ENCODE peak calls at places on chromosome 5, in eight cellular contexts. One of them, this sample, is unnamed. For H3K27me3, the result is how much of the 10 kb centered on the place peaks cover.

GRCh38 chr5:130526708-130527107 is 622.4 kb downstream of the CHSY3 start:
- DNase-seq in transverse colon: no peak
- DNase-seq in stomach: no peak
- DNase-seq in esophagus muscularis mucosa: no peak
- DNase-seq in sigmoid colon: no peak
- DNase-seq in prostate gland: no peak
- DNase-seq in adrenal gland: no peak
- DNase-seq in heart left ventricle: no peak
- DNase-seq in this sample: no peak

GRCh38 chr5:90221947-90222346 is 187.6 kb downstream of the CETN3 start:
- DNase-seq in transverse colon: no peak
- DNase-seq in stomach: no peak
- DNase-seq in esophagus muscularis mucosa: no peak
- DNase-seq in sigmoid colon: no peak
- DNase-seq in prostate gland: no peak
- DNase-seq in adrenal gland: no peak
- DNase-seq in heart left ventricle: no peak
- DNase-seq in this sample: no peak

GRCh38 chr5:161183559-161183958 is 331.5 kb upstream of the ATP10B start:
- DNase-seq in transverse colon: no peak
- DNase-seq in stomach: no peak
- DNase-seq in esophagus muscularis mucosa: no peak
- DNase-seq in sigmoid colon: no peak
- DNase-seq in prostate gland: no peak
- DNase-seq in adrenal gland: no peak
- DNase-seq in heart left ventricle: no peak
- DNase-seq in this sample: no peak

GRCh38 chr5:43037929-43038510 is 2.1 kb downstream of the ANXA2R start:
- DNase-seq in transverse colon: peak
- DNase-seq in stomach: no peak
- DNase-seq in esophagus muscularis mucosa: no peak
- DNase-seq in sigmoid colon: no peak
- DNase-seq in prostate gland: no peak
- DNase-seq in adrenal gland: no peak
- DNase-seq in heart left ventricle: peak
- DNase-seq in this sample: no peak

GRCh38 chr5:9544502-9545300 is 1.2 kb downstream of the SEMA5A start:
- DNase-seq in transverse colon: peak
- DNase-seq in stomach: peak
- DNase-seq in esophagus muscularis mucosa: no peak
- DNase-seq in sigmoid colon: peak
- DNase-seq in prostate gland: peak
- DNase-seq in adrenal gland: peak
- DNase-seq in heart left ventricle: peak
- DNase-seq in this sample: peak

GRCh38 chr5:179836225-179837019 is 15.7 kb downstream of the SQSTM1 start:
- DNase-seq in transverse colon: no peak
- DNase-seq in stomach: no peak
- DNase-seq in esophagus muscularis mucosa: no peak
- DNase-seq in sigmoid colon: peak
- DNase-seq in prostate gland: no peak
- DNase-seq in adrenal gland: peak
- DNase-seq in heart left ventricle: no peak
- DNase-seq in this sample: no peak

GRCh38 chr5:161535762-161536161 is 10.8 kb downstream of the GABRB2 start:
- DNase-seq in transverse colon: no peak
- DNase-seq in stomach: no peak
- DNase-seq in esophagus muscularis mucosa: no peak
- DNase-seq in sigmoid colon: no peak
- DNase-seq in prostate gland: no peak
- DNase-seq in adrenal gland: no peak
- DNase-seq in heart left ventricle: no peak
- DNase-seq in this sample: no peak

GRCh38 chr5:32092938-32093812 is 80.9 kb downstream of the GOLPH3 start:
- DNase-seq in transverse colon: peak
- DNase-seq in stomach: peak
- DNase-seq in esophagus muscularis mucosa: peak
- DNase-seq in sigmoid colon: peak
- DNase-seq in prostate gland: peak
- DNase-seq in adrenal gland: peak
- DNase-seq in heart left ventricle: peak
- DNase-seq in this sample: peak

GRCh38 chr5:141870226-141870625 is 8.0 kb downstream of the PCDH1 start:
- DNase-seq in transverse colon: peak
- DNase-seq in stomach: peak
- DNase-seq in esophagus muscularis mucosa: no peak
- DNase-seq in sigmoid colon: peak
- DNase-seq in prostate gland: no peak
- DNase-seq in adrenal gland: no peak
- DNase-seq in heart left ventricle: no peak
- DNase-seq in this sample: peak

GRCh38 chr5:141873933-141874261 is 4.3 kb downstream of the PCDH1 start:
- DNase-seq in transverse colon: no peak
- DNase-seq in stomach: no peak
- DNase-seq in esophagus muscularis mucosa: no peak
- DNase-seq in sigmoid colon: no peak
- DNase-seq in prostate gland: no peak
- DNase-seq in adrenal gland: no peak
- DNase-seq in heart left ventricle: no peak
- DNase-seq in this sample: no peak

GRCh38 chr5:141870871-141871270 is 7.3 kb downstream of the PCDH1 start:
- DNase-seq in transverse colon: peak
- DNase-seq in stomach: peak
- DNase-seq in esophagus muscularis mucosa: no peak
- DNase-seq in sigmoid colon: peak
- DNase-seq in prostate gland: no peak
- DNase-seq in adrenal gland: no peak
- DNase-seq in heart left ventricle: no peak
- DNase-seq in this sample: no peak

GRCh38 chr5:141872496-141873356 is 5.5 kb downstream of the PCDH1 start:
- DNase-seq in transverse colon: no peak
- DNase-seq in stomach: no peak
- DNase-seq in esophagus muscularis mucosa: no peak
- DNase-seq in sigmoid colon: no peak
- DNase-seq in prostate gland: no peak
- DNase-seq in adrenal gland: no peak
- DNase-seq in heart left ventricle: no peak
- DNase-seq in this sample: no peak

DNA sequence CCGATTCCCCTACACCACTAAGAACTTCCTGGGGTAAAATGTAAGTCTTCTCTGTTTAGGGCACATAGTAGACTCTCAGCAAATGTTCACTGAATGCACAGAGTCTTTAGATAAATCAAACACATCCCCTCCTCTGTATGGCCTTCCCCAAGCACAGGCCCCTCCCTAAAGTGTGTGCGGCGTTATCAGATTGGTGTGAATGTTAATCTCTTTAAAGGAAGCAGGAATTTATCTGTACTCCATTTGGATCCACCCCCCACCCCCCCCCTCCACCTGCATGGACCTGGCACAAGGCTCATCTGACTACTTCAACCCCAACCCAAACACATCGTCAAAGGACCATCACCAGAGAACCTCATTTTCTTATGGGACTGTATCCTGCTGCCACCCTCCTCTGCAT is 6.3 kb downstream of the PCDH1 start:
- DNase-seq in transverse colon: no peak
- DNase-seq in stomach: no peak
- DNase-seq in esophagus muscularis mucosa: no peak
- DNase-seq in sigmoid colon: no peak
- DNase-seq in prostate gland: no peak
- DNase-seq in adrenal gland: no peak
- DNase-seq in heart left ventricle: no peak
- DNase-seq in this sample: peak
- H3K27me3 ChIP-seq in transverse colon: under half
- H3K27me3 ChIP-seq in stomach: under half
- H3K27me3 ChIP-seq in esophagus muscularis mucosa: under half
- H3K27me3 ChIP-seq in sigmoid colon: half or more
- H3K27me3 ChIP-seq in prostate gland: under half
- H3K27me3 ChIP-seq in adrenal gland: under half
- H3K27me3 ChIP-seq in heart left ventricle: under half
- H3K27me3 ChIP-seq in this sample: under half

GRCh38 chr5:148830220-148830619 is 3.8 kb downstream of the ADRB2 start:
- DNase-seq in transverse colon: no peak
- DNase-seq in stomach: no peak
- DNase-seq in esophagus muscularis mucosa: no peak
- DNase-seq in sigmoid colon: no peak
- DNase-seq in prostate gland: no peak
- DNase-seq in adrenal gland: no peak
- DNase-seq in heart left ventricle: no peak
- DNase-seq in this sample: no peak

GRCh38 chr5:148827723-148828122 is 1.3 kb downstream of the ADRB2 start:
- DNase-seq in transverse colon: no peak
- DNase-seq in stomach: no peak
- DNase-seq in esophagus muscularis mucosa: no peak
- DNase-seq in sigmoid colon: no peak
- DNase-seq in prostate gland: no peak
- DNase-seq in adrenal gland: no peak
- DNase-seq in heart left ventricle: no peak
- DNase-seq in this sample: no peak

GRCh38 chr5:148829248-148829594 is 2.8 kb downstream of the ADRB2 start:
- DNase-seq in transverse colon: no peak
- DNase-seq in stomach: no peak
- DNase-seq in esophagus muscularis mucosa: no peak
- DNase-seq in sigmoid colon: no peak
- DNase-seq in prostate gland: no peak
- DNase-seq in adrenal gland: no peak
- DNase-seq in heart left ventricle: no peak
- DNase-seq in this sample: no peak

GRCh38 chr5:148829734-148830133 is 3.3 kb downstream of the ADRB2 start:
- DNase-seq in transverse colon: no peak
- DNase-seq in stomach: no peak
- DNase-seq in esophagus muscularis mucosa: no peak
- DNase-seq in sigmoid colon: no peak
- DNase-seq in prostate gland: no peak
- DNase-seq in adrenal gland: no peak
- DNase-seq in heart left ventricle: peak
- DNase-seq in this sample: no peak

DNA sequence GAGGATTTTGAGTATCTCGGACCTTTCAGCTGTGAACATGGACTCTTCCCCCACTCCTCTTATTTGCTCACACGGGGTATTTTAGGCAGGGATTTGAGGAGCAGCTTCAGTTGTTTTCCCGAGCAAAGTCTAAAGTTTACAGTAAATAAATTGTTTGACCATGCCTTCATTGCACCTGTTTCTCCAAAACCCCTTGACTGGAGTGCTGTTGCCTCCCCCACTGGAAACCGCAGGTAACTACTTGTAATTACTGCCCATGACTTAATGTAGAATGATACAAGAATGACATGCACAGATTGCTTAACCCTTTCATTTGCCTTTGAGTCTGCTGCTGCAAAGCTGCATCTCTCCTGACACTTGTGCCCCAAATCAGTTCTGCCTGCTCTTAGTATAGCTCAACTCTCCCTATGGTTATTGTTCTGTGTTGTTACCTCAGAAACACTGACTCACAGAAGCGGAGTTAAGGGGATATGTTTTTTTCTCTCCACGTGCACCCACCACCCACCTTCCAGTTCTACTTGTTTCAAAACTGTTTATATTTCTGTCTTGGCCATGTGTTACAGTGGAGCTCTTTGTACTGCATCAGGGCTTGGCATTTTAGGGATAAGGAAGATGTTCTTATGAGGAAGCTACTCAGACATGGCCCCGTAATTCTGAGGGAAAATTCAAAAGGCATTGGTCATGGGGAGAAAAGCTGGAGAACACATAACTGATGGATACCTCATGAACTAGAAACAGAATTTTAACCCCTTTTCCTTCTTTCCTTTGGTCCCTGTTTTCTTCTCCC is 2.2 kb downstream of the ADRB2 start:
- DNase-seq in transverse colon: no peak
- DNase-seq in stomach: no peak
- DNase-seq in esophagus muscularis mucosa: no peak
- DNase-seq in sigmoid colon: no peak
- DNase-seq in prostate gland: no peak
- DNase-seq in adrenal gland: no peak
- DNase-seq in heart left ventricle: no peak
- DNase-seq in this sample: no peak
- TF ChIP-seq POLR2A in transverse colon: no peak
- TF ChIP-seq POLR2A in stomach: no peak
- TF ChIP-seq POLR2A in esophagus muscularis mucosa: no peak
- TF ChIP-seq POLR2A in sigmoid colon: no peak
- TF ChIP-seq POLR2A in prostate gland: no peak
- TF ChIP-seq POLR2A in adrenal gland: no peak
- TF ChIP-seq POLR2A in heart left ventricle: no peak
- TF ChIP-seq POLR2A in this sample: no peak

GRCh38 chr5:171619744-171620143 is 165.9 kb upstream of the SMIM23 start:
- DNase-seq in transverse colon: no peak
- DNase-seq in stomach: no peak
- DNase-seq in esophagus muscularis mucosa: no peak
- DNase-seq in sigmoid colon: peak
- DNase-seq in prostate gland: no peak
- DNase-seq in adrenal gland: no peak
- DNase-seq in heart left ventricle: no peak
- DNase-seq in this sample: no peak
- H3K27me3 ChIP-seq in transverse colon: under half
- H3K27me3 ChIP-seq in stomach: under half
- H3K27me3 ChIP-seq in esophagus muscularis mucosa: under half
- H3K27me3 ChIP-seq in sigmoid colon: under half
- H3K27me3 ChIP-seq in prostate gland: under half
- H3K27me3 ChIP-seq in adrenal gland: under half
- H3K27me3 ChIP-seq in heart left ventricle: under half
- H3K27me3 ChIP-seq in this sample: under half

GRCh38 chr5:173887610-173888472 is at the start of gene CPEB4:
- DNase-seq in transverse colon: peak
- DNase-seq in stomach: peak
- DNase-seq in esophagus muscularis mucosa: peak
- DNase-seq in sigmoid colon: peak
- DNase-seq in prostate gland: peak
- DNase-seq in adrenal gland: peak
- DNase-seq in heart left ventricle: peak
- DNase-seq in this sample: peak

GRCh38 chr5:173888473-173889135 is 455 bp downstream of the CPEB4 start:
- DNase-seq in transverse colon: peak
- DNase-seq in stomach: no peak
- DNase-seq in esophagus muscularis mucosa: no peak
- DNase-seq in sigmoid colon: peak
- DNase-seq in prostate gland: no peak
- DNase-seq in adrenal gland: peak
- DNase-seq in heart left ventricle: no peak
- DNase-seq in this sample: peak

GRCh38 chr5:173893192-173893561 is 5.0 kb downstream of the CPEB4 start:
- DNase-seq in transverse colon: no peak
- DNase-seq in stomach: no peak
- DNase-seq in esophagus muscularis mucosa: no peak
- DNase-seq in sigmoid colon: no peak
- DNase-seq in prostate gland: no peak
- DNase-seq in adrenal gland: no peak
- DNase-seq in heart left ventricle: no peak
- DNase-seq in this sample: no peak

GRCh38 chr5:173891367-173891766 is 3.2 kb downstream of the CPEB4 start:
- DNase-seq in transverse colon: no peak
- DNase-seq in stomach: no peak
- DNase-seq in esophagus muscularis mucosa: no peak
- DNase-seq in sigmoid colon: no peak
- DNase-seq in prostate gland: no peak
- DNase-seq in adrenal gland: no peak
- DNase-seq in heart left ventricle: no peak
- DNase-seq in this sample: no peak

DNA sequence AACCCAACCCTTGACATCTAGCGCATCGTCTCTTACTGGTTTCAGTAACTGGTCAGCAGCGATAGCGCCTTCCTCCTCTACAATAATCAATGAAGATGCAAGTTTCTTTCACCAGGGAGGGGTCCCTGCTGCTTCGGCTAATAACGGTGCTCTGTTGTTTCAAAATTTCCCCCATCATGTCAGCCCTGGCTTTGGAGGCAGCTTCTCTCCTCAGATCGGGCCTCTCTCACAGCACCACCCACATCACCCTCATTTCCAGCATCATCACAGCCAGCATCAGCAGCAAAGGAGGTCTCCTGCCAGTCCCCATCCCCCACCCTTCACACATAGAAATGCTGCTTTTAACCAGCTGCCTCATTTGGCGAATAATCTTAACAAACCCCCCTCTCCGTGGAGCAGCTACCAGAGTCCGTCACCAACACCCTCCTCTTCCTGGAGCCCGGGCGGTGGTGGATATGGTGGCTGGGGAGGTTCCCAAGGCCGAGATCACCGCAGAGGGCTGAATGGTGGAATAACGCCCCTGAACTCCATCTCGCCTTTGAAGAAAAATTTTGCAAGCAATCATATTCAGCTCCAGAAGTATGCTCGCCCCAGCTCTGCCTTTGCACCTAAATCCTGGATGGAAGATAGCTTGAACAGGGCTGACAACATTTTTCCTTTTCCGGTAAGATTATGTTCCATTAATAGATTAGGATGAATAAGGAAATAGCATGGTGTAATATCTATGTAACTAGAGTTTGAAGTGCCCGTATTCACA is 2.2 kb downstream of the CPEB4 start:
- DNase-seq in transverse colon: no peak
- DNase-seq in stomach: no peak
- DNase-seq in esophagus muscularis mucosa: no peak
- DNase-seq in sigmoid colon: peak
- DNase-seq in prostate gland: no peak
- DNase-seq in adrenal gland: peak
- DNase-seq in heart left ventricle: peak
- DNase-seq in this sample: no peak
- TF ChIP-seq POLR2A in transverse colon: no peak
- TF ChIP-seq POLR2A in stomach: no peak
- TF ChIP-seq POLR2A in esophagus muscularis mucosa: no peak
- TF ChIP-seq POLR2A in sigmoid colon: no peak
- TF ChIP-seq POLR2A in prostate gland: no peak
- TF ChIP-seq POLR2A in adrenal gland: peak
- TF ChIP-seq POLR2A in heart left ventricle: peak
- TF ChIP-seq POLR2A in this sample: peak